ENCODE peak calls at places on chromosomes 3 and 15, in eight cellular contexts. W is CD4-positive, alpha-beta memory T cell; H is stomach; O is left ventricle myocardium inferior; P is osteoblast; Y is lung; F is SJSA1; Z is aorta. Q is an unnamed sample. For H3K27me3, the result is how much of the 10 kb centered on the place peaks cover.

GRCh38 chr3:16840111-16840444 is 44.7 kb upstream of the PLCL2 start:
- DNase-seq in W (no peak), H (no peak), O (no peak), P (no peak), Y (no peak), F (no peak), Z (no peak), Q (no peak)

GRCh38 chr3:134149286-134149685 is 101.4 kb downstream of the RYK start:
- DNase-seq in W (no peak), H (no peak), O (no peak), P (no peak), Y (no peak), F (no peak), Z (no peak), Q (no peak)

GRCh38 chr15:52100807-52101206 is 11.8 kb downstream of the BCL2L10 start:
- DNase-seq in W (no peak), H (peak), O (peak), P (no peak), Y (peak), F (peak), Z (peak), Q (no peak)

GRCh38 chr3:71584216-71585061 is 911 bp upstream of the FOXP1 start:
- DNase-seq in W (peak), H (peak), O (peak), P (peak), Y (peak), F (peak), Z (peak), Q (peak)

GRCh38 chr3:195542261-195542660 is 864 bp downstream of the PPP1R2 start:
- DNase-seq in W (no peak), H (no peak), O (no peak), P (no peak), Y (no peak), F (no peak), Z (no peak), Q (no peak)

GRCh38 chr3:139935071-139935865 is at the start of gene CLSTN2:
- DNase-seq in W (no peak), H (peak), O (peak), P (peak), Y (no peak), F (peak), Z (peak), Q (no peak)

GRCh38 chr3:126982125-126982521 is 792 bp upstream of the PLXNA1 start:
- DNase-seq in W (no peak), H (no peak), O (no peak), P (no peak), Y (peak), F (no peak), Z (no peak), Q (no peak)

GRCh38 chr3:110821586-110821985 is 250.0 kb upstream of the NECTIN3 start:
- DNase-seq in W (no peak), H (no peak), O (no peak), P (no peak), Y (no peak), F (no peak), Z (no peak), Q (no peak)

GRCh38 chr15:67790610-67791319 is 34.5 kb upstream of the SKOR1 start:
- DNase-seq in W (no peak), H (no peak), O (no peak), P (no peak), Y (no peak), F (no peak), Z (no peak), Q (no peak)

GRCh38 chr3:69009559-69010410 is 3.7 kb downstream of the EOGT start:
- DNase-seq in W (no peak), H (no peak), O (no peak), P (peak), Y (no peak), F (peak), Z (peak), Q (no peak)

GRCh38 chr3:170162630-170163029 is 18.9 kb downstream of the PHC3 start:
- DNase-seq in W (no peak), H (no peak), O (no peak), P (no peak), Y (no peak), F (no peak), Z (no peak), Q (no peak)

GRCh38 chr3:16927485-16927884 is 42.7 kb downstream of the PLCL2 start:
- DNase-seq in W (no peak), H (no peak), O (no peak), P (no peak), Y (no peak), F (no peak), Z (no peak), Q (no peak)

GRCh38 chr15:79025201-79025600 is 65.4 kb downstream of the RASGRF1 start:
- DNase-seq in W (no peak), H (no peak), O (no peak), P (no peak), Y (no peak), F (no peak), Z (peak), Q (no peak)

GRCh38 chr15:34808016-34808415 is 12.7 kb upstream of the ACTC1 start:
- DNase-seq in W (no peak), H (no peak), O (no peak), P (no peak), Y (no peak), F (no peak), Z (no peak), Q (no peak)

GRCh38 chr3:36486009-36486408 is 105.7 kb downstream of the STAC start:
- DNase-seq in W (no peak), H (no peak), O (no peak), P (no peak), Y (no peak), F (no peak), Z (no peak), Q (no peak)

GRCh38 chr15:22885105-22885504 is 46.6 kb downstream of the NIPA2 start:
- DNase-seq in W (no peak), H (no peak), O (no peak), P (no peak), Y (no peak), F (no peak), Z (no peak), Q (no peak)

GRCh38 chr3:176872771-176873209 is 324.5 kb downstream of the TBL1XR1 start:
- DNase-seq in W (peak), H (peak), O (no peak), P (no peak), Y (peak), F (no peak), Z (no peak), Q (peak)

GRCh38 chr15:99763827-99764226 is 30.6 kb upstream of the LYSMD4 start:
- DNase-seq in W (no peak), H (no peak), O (no peak), P (no peak), Y (no peak), F (no peak), Z (no peak), Q (no peak)

GRCh38 chr15:82709081-82709420 is 624 bp downstream of the AP3B2 start:
- DNase-seq in W (no peak), H (no peak), O (no peak), P (no peak), Y (no peak), F (no peak), Z (no peak), Q (no peak)

GRCh38 chr15:25862087-25862468 is 1.0 kb downstream of the ATP10A start:
- DNase-seq in W (peak), H (no peak), O (no peak), P (peak), Y (no peak), F (no peak), Z (peak), Q (peak)

GRCh38 chr3:156412600-156412999 is 142.3 kb downstream of the SSR3 start:
- DNase-seq in W (no peak), H (no peak), O (no peak), P (no peak), Y (no peak), F (no peak), Z (no peak), Q (no peak)

GRCh38 chr15:80976851-80977250 is 12.8 kb downstream of the MESD start:
- DNase-seq in W (no peak), H (no peak), O (no peak), P (no peak), Y (no peak), F (no peak), Z (no peak), Q (no peak)

GRCh38 chr3:24160424-24160823 is 215.3 kb downstream of the NR1D2 start:
- DNase-seq in W (no peak), H (no peak), O (no peak), P (no peak), Y (no peak), F (no peak), Z (no peak), Q (no peak)

GRCh38 chr3:126961791-126962461 is 21.0 kb upstream of the PLXNA1 start:
- DNase-seq in W (no peak), H (no peak), O (peak), P (peak), Y (no peak), F (no peak), Z (peak), Q (no peak)

GRCh38 chr15:41417418-41417811 is 520 bp downstream of the RTF1 start:
- DNase-seq in W (no peak), H (no peak), O (peak), P (peak), Y (no peak), F (peak), Z (no peak), Q (no peak)

GRCh38 chr3:59103552-59103951 is 53.7 kb upstream of the CFAP20DC start:
- DNase-seq in W (no peak), H (no peak), O (no peak), P (no peak), Y (no peak), F (no peak), Z (no peak), Q (no peak)

GRCh38 chr15:42394131-42394530 is 34.8 kb downstream of the CAPN3 start:
- DNase-seq in W (no peak), H (peak), O (no peak), P (no peak), Y (no peak), F (no peak), Z (no peak), Q (no peak)

GRCh38 chr3:12655701-12656100 is 8.2 kb downstream of the RAF1 start:
- DNase-seq in W (no peak), H (no peak), O (no peak), P (no peak), Y (no peak), F (no peak), Z (no peak), Q (no peak)

GRCh38 chr15:92808611-92809063 is 91.5 kb upstream of the CHD2 start:
- DNase-seq in W (no peak), H (no peak), O (peak), P (peak), Y (no peak), F (no peak), Z (peak), Q (no peak)

GRCh38 chr15:39430389-39430788 is 150.5 kb upstream of the THBS1 start:
- DNase-seq in W (no peak), H (no peak), O (no peak), P (no peak), Y (no peak), F (no peak), Z (no peak), Q (no peak)

GRCh38 chr3:194879991-194880939 is 194.6 kb downstream of the FAM43A start:
- DNase-seq in W (no peak), H (peak), O (peak), P (peak), Y (peak), F (no peak), Z (peak), Q (no peak)

GRCh38 chr3:139572847-139573672 is 33.5 kb upstream of the RBP1 start:
- DNase-seq in W (no peak), H (no peak), O (no peak), P (no peak), Y (no peak), F (no peak), Z (no peak), Q (no peak)

GRCh38 chr3:86986666-86987420 is 4.1 kb downstream of the VGLL3 start:
- DNase-seq in W (no peak), H (no peak), O (no peak), P (peak), Y (no peak), F (no peak), Z (no peak), Q (no peak)

GRCh38 chr3:125310623-125311076 is 64.5 kb downstream of the ZNF148 start:
- DNase-seq in W (peak), H (no peak), O (no peak), P (peak), Y (no peak), F (no peak), Z (no peak), Q (peak)

GRCh38 chr15:84001037-84001436 is 234.5 kb upstream of the GOLGA6L4 start:
- DNase-seq in W (no peak), H (no peak), O (no peak), P (no peak), Y (no peak), F (no peak), Z (no peak), Q (no peak)

GRCh38 chr3:186368164-186368563 is 6.1 kb upstream of the DGKG start:
- DNase-seq in W (no peak), H (no peak), O (no peak), P (no peak), Y (no peak), F (no peak), Z (no peak), Q (no peak)
- H3K27me3 ChIP-seq in W (under half), H (under half), O (under half), P (half or more), Y (under half), F (under half), Z (under half), Q (under half)

DNA sequence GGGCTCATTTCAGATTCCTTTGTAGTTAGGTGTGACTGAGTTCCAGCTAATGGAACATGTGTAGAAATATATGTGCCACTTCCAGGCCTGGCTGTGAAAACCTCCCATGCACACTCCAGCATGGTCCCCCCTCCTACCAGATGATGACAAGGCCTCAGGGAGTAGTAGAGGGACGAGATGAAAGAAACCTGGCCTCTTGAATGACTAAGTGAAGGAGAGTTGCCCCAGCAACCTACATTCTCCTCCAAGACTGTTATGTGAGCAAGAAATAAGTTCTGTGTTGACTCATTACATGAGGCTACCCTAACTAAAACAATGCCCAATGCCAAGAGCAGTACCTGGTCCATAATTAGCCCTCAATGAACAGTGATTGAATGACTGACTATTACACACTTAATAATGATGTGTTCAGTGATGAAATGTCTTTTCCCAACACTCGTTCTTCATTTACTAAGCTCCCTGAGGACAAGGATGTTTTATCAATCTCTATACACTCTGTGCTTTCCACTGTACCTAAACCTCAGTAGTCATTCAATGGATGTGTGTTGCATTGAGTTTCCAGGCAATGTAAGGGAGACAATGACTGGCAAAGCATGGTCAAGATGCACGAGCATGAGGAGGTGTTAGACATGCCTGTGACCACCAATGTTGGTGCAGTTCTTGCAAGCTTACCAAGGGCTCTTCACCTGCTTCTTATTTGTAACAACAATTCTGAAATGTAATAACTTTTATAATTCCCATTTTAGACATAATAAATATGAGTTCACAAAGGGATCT is 62.0 kb upstream of the BCL6 start:
- DNase-seq in W (no peak), H (no peak), O (no peak), P (no peak), Y (no peak), F (no peak), Z (no peak), Q (no peak)
- H3K27me3 ChIP-seq in W (under half), H (under half), O (under half), P (under half), Y (under half), F (under half), Z (under half), Q (under half)

GRCh38 chr3:123323781-123324180 is 122.0 kb downstream of the SEC22A start:
- DNase-seq in W (no peak), H (no peak), O (no peak), P (no peak), Y (no peak), F (no peak), Z (no peak), Q (no peak)

GRCh38 chr3:123324880-123325765 is 123.4 kb downstream of the SEC22A start:
- DNase-seq in W (no peak), H (no peak), O (peak), P (peak), Y (no peak), F (no peak), Z (no peak), Q (no peak)

GRCh38 chr3:123326531-123326930 is 122.4 kb downstream of the ADCY5 start:
- DNase-seq in W (no peak), H (no peak), O (peak), P (peak), Y (no peak), F (no peak), Z (no peak), Q (no peak)

GRCh38 chr3:123327480-123327879 is 121.4 kb downstream of the ADCY5 start:
- DNase-seq in W (no peak), H (no peak), O (peak), P (no peak), Y (no peak), F (no peak), Z (no peak), Q (no peak)

DNA sequence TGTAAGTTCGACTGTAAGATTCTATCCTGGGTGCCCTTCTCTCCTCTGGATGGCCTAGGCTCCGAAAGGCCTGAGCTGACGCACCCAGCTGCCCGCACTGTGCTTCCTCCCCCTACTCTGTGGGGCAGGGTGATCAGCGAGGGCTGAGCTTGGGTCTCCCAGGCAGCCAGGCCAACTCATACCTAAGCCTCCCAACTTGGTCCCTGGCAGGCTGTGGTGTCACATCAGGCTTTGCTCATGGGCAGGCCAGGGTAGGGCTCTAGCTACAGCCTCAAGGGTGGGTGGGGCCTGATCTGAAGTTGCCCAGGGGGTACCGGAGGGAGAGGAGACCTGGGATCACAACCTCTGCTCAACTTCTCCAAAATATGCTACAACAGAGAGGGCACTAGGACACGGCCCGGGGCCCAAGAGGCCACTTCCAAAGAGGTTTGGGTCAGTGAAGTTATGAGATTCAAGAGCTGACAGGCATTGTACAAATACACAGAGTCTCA is 123.1 kb downstream of the ADCY5 start:
- DNase-seq in W (no peak), H (no peak), O (peak), P (peak), Y (no peak), F (no peak), Z (no peak), Q (no peak)
- H3K27me3 ChIP-seq in W (under half), H (under half), O (under half), P (half or more), Y (under half), F (under half), Z (under half), Q (under half)

GRCh38 chr15:27850050-27850449 is 249.1 kb downstream of the OCA2 start:
- DNase-seq in W (no peak), H (no peak), O (no peak), P (no peak), Y (peak), F (no peak), Z (no peak), Q (no peak)

GRCh38 chr15:27850961-27851636 is 248.0 kb downstream of the OCA2 start:
- DNase-seq in W (no peak), H (peak), O (no peak), P (no peak), Y (no peak), F (no peak), Z (no peak), Q (no peak)

GRCh38 chr15:27846722-27847420 is 252.2 kb downstream of the OCA2 start:
- DNase-seq in W (no peak), H (no peak), O (no peak), P (no peak), Y (no peak), F (no peak), Z (no peak), Q (no peak)

GRCh38 chr15:27845535-27846369 is 253.4 kb downstream of the OCA2 start:
- DNase-seq in W (no peak), H (no peak), O (no peak), P (no peak), Y (no peak), F (no peak), Z (no peak), Q (no peak)

GRCh38 chr15:27847775-27848710 is 251.1 kb downstream of the OCA2 start:
- DNase-seq in W (no peak), H (peak), O (no peak), P (no peak), Y (peak), F (no peak), Z (no peak), Q (no peak)
- H3K27me3 ChIP-seq in W (under half), H (under half), O (under half), P (under half), Y (under half), F (under half), Z (under half), Q (under half)

GRCh38 chr15:70411464-70411863 is 313.7 kb upstream of the TLE3 start:
- DNase-seq in W (no peak), H (no peak), O (no peak), P (no peak), Y (no peak), F (no peak), Z (no peak), Q (no peak)
- H3K27me3 ChIP-seq in W (under half), H (under half), O (under half), P (half or more), Y (under half), F (under half), Z (under half), Q (under half)